ENCODE peak calls at places on chromosomes 7 and 10, in five cellular contexts. Y is SK-N-SH, Q is HepG2, O is H1, I is GM12878. M is an unnamed sample.

GRCh38 chr10:6103591-6103990 is 14.8 kb downstream of the RBM17 start:
- DNase-seq in Y (no peak), Q (no peak), O (no peak), I (no peak), M (no peak)

GRCh38 chr10:131167036-131167860 is 144.3 kb downstream of the TCERG1L start:
- DNase-seq in Y (no peak), Q (no peak), O (no peak), I (no peak), M (no peak)

GRCh38 chr10:122122493-122122892 is 133.5 kb downstream of the TACC2 start:
- DNase-seq in Y (no peak), Q (no peak), O (no peak), I (no peak), M (no peak)

GRCh38 chr7:157701395-157701794 is 364.6 kb downstream of the DNAJB6 start:
- DNase-seq in Y (peak; percentile 18), Q (no peak), O (no peak), I (no peak), M (no peak)

GRCh38 chr7:106964455-106964854 is 80.0 kb upstream of the PRKAR2B start:
- DNase-seq in Y (no peak), Q (no peak), O (no peak), I (no peak), M (no peak)

GRCh38 chr7:151012921-151013347 is 11.4 kb downstream of the ATG9B start:
- DNase-seq in Y (peak; percentile 94), Q (peak; percentile 45), O (peak; percentile 73), I (no peak), M (peak; percentile 68)

GRCh38 chr10:95784279-95784913 is 28.4 kb downstream of the ENTPD1 start:
- DNase-seq in Y (no peak), Q (no peak), O (no peak), I (no peak), M (no peak)

GRCh38 chr10:33791295-33791694 is 456.8 kb upstream of the NRP1 start:
- DNase-seq in Y (no peak), Q (peak; percentile 13), O (no peak), I (no peak), M (no peak)

GRCh38 chr10:79148452-79149344 is 79.9 kb downstream of the ZMIZ1 start:
- DNase-seq in Y (peak; percentile 75), Q (no peak), O (no peak), I (no peak), M (peak; percentile 78)

GRCh38 chr10:90652519-90652918 is 205.3 kb downstream of the HTR7 start:
- DNase-seq in Y (no peak), Q (no peak), O (no peak), I (no peak), M (no peak)

GRCh38 chr7:28685291-28685659 is 272.9 kb downstream of the TRIL start:
- DNase-seq in Y (peak; percentile 28), Q (no peak), O (no peak), I (no peak), M (no peak)

GRCh38 chr7:28686418-28686800 is 271.7 kb downstream of the TRIL start:
- DNase-seq in Y (peak; percentile 49), Q (no peak), O (peak; percentile 51), I (no peak), M (no peak)

GRCh38 chr7:28685660-28686417 is 272.3 kb downstream of the TRIL start:
- DNase-seq in Y (peak; percentile 77), Q (peak; percentile 68), O (peak; percentile 57), I (no peak), M (no peak)

GRCh38 chr7:28687631-28688030 is 270.5 kb downstream of the TRIL start:
- DNase-seq in Y (no peak), Q (no peak), O (no peak), I (no peak), M (no peak)

GRCh38 chr7:28688651-28689050 is 269.5 kb downstream of the TRIL start:
- DNase-seq in Y (no peak), Q (no peak), O (no peak), I (no peak), M (no peak)
- TF ChIP-seq POLR2AphosphoS5 in Y (no peak), Q (no peak), O (no peak), I (no peak), M (no peak)

DNA sequence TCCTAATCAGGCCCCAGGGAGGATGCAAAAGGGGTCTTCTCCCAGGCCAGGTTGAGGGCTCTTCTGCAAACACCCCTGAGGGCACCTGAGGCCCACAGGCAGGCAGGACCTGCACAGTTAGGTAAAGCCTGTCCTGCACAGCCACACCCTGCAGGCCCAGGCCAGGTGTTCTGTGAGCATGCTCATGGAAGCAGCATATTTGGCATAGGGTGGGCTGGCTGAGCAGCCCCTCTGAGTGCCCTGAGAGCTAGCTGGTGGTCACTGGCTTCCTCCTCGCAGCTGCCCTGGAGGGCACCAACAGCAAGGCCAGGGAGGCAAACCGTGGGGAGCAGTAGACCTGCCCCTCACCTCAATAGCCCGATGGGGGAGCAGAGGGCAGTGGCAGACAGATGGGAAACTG is 3.7 kb upstream of the RET start:
- DNase-seq in Y (no peak), Q (no peak), O (no peak), I (no peak), M (no peak)
- TF ChIP-seq RFX5 in Y (no peak), Q (no peak), O (no peak), I (no peak), M (no peak)

GRCh38 chr7:47978790-47979144 is 648 bp downstream of the HUS1 start:
- DNase-seq in Y (no peak), Q (no peak), O (no peak), I (no peak), M (no peak)

GRCh38 chr7:47973739-47974138 is 5.7 kb downstream of the HUS1 start:
- DNase-seq in Y (no peak), Q (no peak), O (no peak), I (no peak), M (no peak)

GRCh38 chr7:47982610-47983009 is 3.2 kb upstream of the HUS1 start:
- DNase-seq in Y (no peak), Q (no peak), O (no peak), I (no peak), M (no peak)

GRCh38 chr7:47979832-47980181 is 392 bp upstream of the HUS1 start:
- DNase-seq in Y (no peak), Q (no peak), O (no peak), I (no peak), M (no peak)

GRCh38 chr7:47979145-47979831 is at the start of gene HUS1:
- DNase-seq in Y (peak; percentile 98), Q (peak; percentile 80), O (peak; percentile 98), I (peak; percentile 68), M (peak; percentile 94)
- TF ChIP-seq POLR2AphosphoS5 in Y (peak; percentile 94), Q (peak; percentile 81), O (peak; percentile 92), I (peak; percentile 85), M (peak; percentile 71)

GRCh38 chr10:69088801-69089501 is 1.0 kb downstream of the SRGN start:
- DNase-seq in Y (no peak), Q (no peak), O (no peak), I (peak; percentile 61), M (peak; percentile 56)
- TF ChIP-seq RFX5 in Y (no peak), Q (no peak), O (no peak), I (no peak), M (no peak)

DNA sequence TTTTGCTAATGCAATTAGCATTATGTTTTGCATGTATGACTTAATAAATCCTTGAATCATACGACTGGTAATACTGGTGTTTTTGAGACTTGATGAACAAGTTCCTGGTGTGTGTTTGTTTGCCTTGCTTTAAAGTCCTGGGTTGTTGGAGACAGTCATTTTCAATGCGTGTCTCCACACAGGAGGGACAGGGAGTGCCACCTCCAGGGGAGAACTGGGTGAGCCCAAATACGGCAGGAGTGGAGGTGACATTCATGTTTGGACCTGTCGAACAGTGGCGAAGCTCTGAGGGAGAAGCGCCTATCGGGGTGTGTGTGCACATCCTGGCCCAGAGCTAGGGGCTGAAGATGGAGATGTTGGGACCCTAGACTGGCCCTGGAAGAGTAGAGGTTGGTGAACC is 43.8 kb downstream of the DAGLB start:
- DNase-seq in Y (no peak), Q (no peak), O (no peak), I (no peak), M (no peak)
- TF ChIP-seq POLR2AphosphoS5 in Y (no peak), Q (no peak), O (no peak), I (no peak), M (peak; percentile 41)

DNA sequence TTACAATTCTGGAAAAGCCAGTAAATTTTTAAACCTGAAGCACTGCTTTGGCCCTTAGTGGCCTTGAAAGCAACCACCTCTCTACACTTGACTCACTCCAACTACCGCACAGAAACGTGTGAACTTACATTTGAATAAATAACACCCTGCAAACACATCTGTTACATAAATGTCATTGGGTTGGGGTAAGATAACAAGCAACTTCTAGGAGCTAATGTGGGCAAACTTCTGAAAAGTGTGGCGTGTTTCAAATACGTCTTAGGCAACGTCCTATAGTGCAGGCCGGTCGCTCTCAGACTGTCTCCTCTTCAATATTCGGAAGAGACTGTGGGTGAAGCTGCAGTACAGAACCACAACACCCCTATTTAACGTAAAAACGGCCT is 474 bp downstream of the ORC5 start:
- DNase-seq in Y (peak; percentile 27), Q (peak; percentile 13), O (no peak), I (no peak), M (peak; percentile 30)
- TF ChIP-seq RFX5 in Y (no peak), Q (no peak), O (no peak), I (no peak), M (no peak)

GRCh38 chr7:141630621-141631020 is 71.3 kb downstream of the DENND11 start:
- DNase-seq in Y (no peak), Q (no peak), O (no peak), I (no peak), M (no peak)
- TF ChIP-seq POLR2AphosphoS5 in Y (no peak), Q (no peak), O (no peak), I (no peak), M (no peak)

M was measured in K562.